ENCODE peak calls at places on chromosomes 4 and X, in five cellular contexts. C, Y, K, X and I are unnamed samples.

GRCh38 chrX:25858273-25858880 is 279.8 kb upstream of the MAGEB18 start:
- DNase-seq in X (no peak), Y (no peak), C (no peak), K (no peak), I (no peak)

GRCh38 chr4:54959656-54960055 is 165.7 kb downstream of the KDR start:
- DNase-seq in X (no peak), Y (no peak), K (no peak), C (no peak), I (no peak)

GRCh38 chrX:44343412-44343942 is at the start of gene EFHC2:
- DNase-seq in X (peak; percentile 63), K (peak; percentile 46), C (peak; percentile 13), Y (peak; percentile 62), I (peak; percentile 73)

GRCh38 chr4:147590249-147590920 is 26.8 kb upstream of the TMEM184C start:
- DNase-seq in K (peak; percentile 76), C (peak; percentile 59), X (no peak), Y (peak; percentile 88), I (no peak)

GRCh38 chr4:147019061-147019460 is 73.4 kb upstream of the TTC29 start:
- DNase-seq in C (peak; percentile 63), Y (peak; percentile 89), X (peak; percentile 71), K (peak; percentile 65), I (no peak)

GRCh38 chr4:183200453-183200852 is 101.4 kb downstream of the WWC2 start:
- DNase-seq in K (peak; percentile 44), X (no peak), Y (no peak), C (no peak), I (no peak)

GRCh38 chrX:54785901-54786300 is 12.2 kb downstream of the ITIH6 start:
- DNase-seq in X (no peak), K (peak; percentile 27), Y (peak; percentile 78), C (no peak), I (no peak)

GRCh38 chr4:71607109-71607508 is 176.8 kb downstream of the GC start:
- DNase-seq in K (no peak), C (no peak), X (no peak), Y (no peak), I (no peak)

GRCh38 chr4:89356086-89356485 is 48.5 kb upstream of the GPRIN3 start:
- DNase-seq in C (no peak), X (no peak), K (no peak), Y (no peak), I (no peak)

GRCh38 chr4:149980941-149981340 is 97.3 kb upstream of the DCLK2 start:
- DNase-seq in K (peak; percentile 55), Y (peak; percentile 78), C (peak; percentile 15), X (peak; percentile 68), I (no peak)

GRCh38 chrX:9676738-9677097 is 88.9 kb downstream of the GPR143 start:
- DNase-seq in X (no peak), K (no peak), C (no peak), Y (no peak), I (no peak)

GRCh38 chr4:156547891-156548290 is 423.7 kb downstream of the PDGFC start:
- DNase-seq in C (no peak), Y (no peak), K (no peak), X (no peak), I (no peak)

GRCh38 chr4:15906024-15906443 is 32.5 kb downstream of the FGFBP1 start:
- DNase-seq in Y (peak; percentile 93), C (no peak), K (peak; percentile 39), X (no peak), I (no peak)

GRCh38 chrX:77510007-77510406 is 62.8 kb downstream of the FGF16 start:
- DNase-seq in Y (no peak), C (no peak), X (no peak), K (no peak), I (no peak)

GRCh38 chrX:68945603-68946228 is 116.9 kb downstream of the EFNB1 start:
- DNase-seq in C (no peak), Y (peak; percentile 80), K (no peak), X (peak; percentile 30), I (peak; percentile 66)

GRCh38 chr4:73223258-73223651 is 35.3 kb downstream of the ANKRD17 start:
- DNase-seq in C (no peak), Y (no peak), K (no peak), X (no peak), I (no peak)

GRCh38 chr4:153706519-153706918 is 22.4 kb downstream of the TLR2 start:
- DNase-seq in X (no peak), K (no peak), C (no peak), Y (no peak), I (no peak)

GRCh38 chrX:9367437-9367836 is 97.4 kb upstream of the TBL1X start:
- DNase-seq in K (no peak), X (no peak), Y (no peak), C (no peak), I (no peak)

GRCh38 chr4:9963328-9963727 is 58.0 kb downstream of the SLC2A9 start:
- DNase-seq in C (no peak), K (no peak), X (no peak), Y (no peak), I (no peak)

GRCh38 chrX:74251006-74251930 is 52.7 kb upstream of the ZCCHC13 start:
- DNase-seq in K (no peak), Y (no peak), C (no peak), X (no peak), I (no peak)

DNA sequence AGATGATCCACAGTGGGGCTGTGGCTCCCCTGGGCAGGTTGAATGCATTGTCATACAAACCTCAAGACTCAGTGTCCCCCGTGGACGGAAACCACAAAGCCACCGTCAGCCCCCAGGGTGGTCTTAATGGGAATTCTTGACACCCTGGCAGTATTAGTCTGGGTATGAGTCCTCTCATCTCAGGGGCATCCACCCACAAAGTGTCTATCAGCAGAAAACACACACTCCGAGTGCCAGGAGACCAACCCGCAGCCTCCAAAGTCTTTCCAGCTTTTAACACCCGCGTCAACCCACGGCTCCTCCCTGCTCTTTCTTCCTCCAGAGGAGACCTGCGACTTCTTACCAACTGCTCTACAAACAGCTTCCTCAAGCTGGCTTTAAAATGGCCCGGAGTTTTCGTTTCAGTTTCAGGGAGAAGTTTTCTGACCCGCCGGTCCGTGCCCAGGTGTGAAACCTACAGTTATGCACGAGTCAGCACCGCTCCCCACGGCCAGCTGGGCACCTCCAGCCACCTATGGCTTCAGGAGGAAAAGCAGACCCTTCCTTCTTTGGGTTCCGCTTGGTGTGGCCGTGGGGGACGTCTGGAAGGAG is 14.4 kb upstream of the ASMTL start:
- DNase-seq in X (peak; percentile 49), C (no peak), Y (peak; percentile 47), K (no peak), I (peak; percentile 38)
- H3K4me3 ChIP-seq in X (no peak overlapping the region), C (no peak overlapping the region), Y (no peak overlapping the region), K (no peak overlapping the region), I (peak overlapping the region; percentile 10)

GRCh38 chr4:51932261-51932660 is 87.9 kb downstream of the LRRC66 start:
- DNase-seq in C (no peak), Y (no peak), X (no peak), K (no peak), I (no peak)
- H3K27ac ChIP-seq in C (no peak overlapping the region), Y (no peak overlapping the region), X (no peak overlapping the region), K (no peak overlapping the region), I (no peak overlapping the region)

DNA sequence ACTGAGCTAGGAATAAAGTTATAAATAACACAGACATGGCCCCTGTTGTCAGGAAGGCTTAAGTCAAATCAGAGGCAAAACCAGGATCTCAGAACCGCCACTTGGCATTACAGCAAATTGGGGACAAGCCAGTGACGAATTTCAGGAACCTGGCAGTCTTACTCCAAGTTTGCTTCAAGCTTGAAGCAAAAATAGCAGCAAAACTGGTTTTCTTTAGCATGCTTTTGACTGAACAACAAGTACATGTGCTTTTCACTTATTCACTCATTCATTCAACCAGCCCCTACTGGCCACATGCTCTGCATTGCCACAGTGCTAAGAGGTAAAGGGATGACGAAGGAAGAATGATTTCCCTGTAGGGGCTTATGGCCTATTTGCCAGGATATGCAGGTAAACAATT is 253.9 kb upstream of the PPARGC1A start:
- DNase-seq in C (no peak), K (no peak), Y (no peak), X (no peak), I (no peak)
- TF ChIP-seq CTCF in C (no peak), K (no peak), Y (peak; percentile 52), X (no peak), I (no peak)

GRCh38 chr4:7759635-7760034 is 180.0 kb downstream of the AFAP1 start:
- DNase-seq in C (no peak), X (no peak), Y (no peak), K (no peak), I (no peak)
- H3K4me3 ChIP-seq in C (no peak overlapping the region), X (no peak overlapping the region), Y (no peak overlapping the region), K (no peak overlapping the region), I (no peak overlapping the region)

GRCh38 chr4:173522874-173523395 is 7.1 kb downstream of the HAND2 start:
- DNase-seq in K (no peak), C (no peak), X (no peak), Y (no peak), I (peak; percentile 70)
- H3K27ac ChIP-seq in K (no peak overlapping the region), C (no peak overlapping the region), X (peak overlapping the region; percentile 98), Y (no peak overlapping the region), I (peak overlapping the region; percentile 99)

DNA sequence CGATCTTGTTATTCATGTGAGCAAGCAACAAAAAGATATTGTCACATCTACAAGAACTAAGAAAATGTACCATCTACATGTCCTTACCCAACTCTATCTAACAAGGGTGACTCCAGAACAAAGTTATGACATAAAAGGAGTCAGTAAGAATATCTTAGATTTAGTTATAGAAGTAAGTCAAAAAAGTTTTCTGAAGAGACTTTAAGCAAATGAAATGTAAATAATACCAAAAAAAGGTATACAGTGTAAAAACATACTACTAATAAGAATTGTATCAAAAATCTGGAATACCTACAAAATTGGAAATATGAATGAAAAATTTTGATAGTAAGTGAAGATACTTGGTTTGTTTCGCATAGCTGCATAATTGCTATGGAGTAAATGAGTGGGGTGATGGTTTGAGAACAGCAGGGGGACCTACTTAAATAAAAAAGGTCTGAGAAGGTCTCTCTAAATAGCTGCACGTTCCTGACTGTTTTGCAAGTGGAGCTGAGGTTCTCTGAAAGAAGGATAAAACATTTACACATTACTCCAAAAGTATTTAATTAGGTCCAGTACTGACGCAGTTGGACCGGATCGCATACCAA is 51.0 kb upstream of the ENPP6 start:
- DNase-seq in K (no peak), C (no peak), Y (peak; percentile 26), X (no peak), I (no peak)
- TF ChIP-seq CTCF in K (no peak), C (no peak), Y (no peak), X (no peak), I (no peak)

DNA sequence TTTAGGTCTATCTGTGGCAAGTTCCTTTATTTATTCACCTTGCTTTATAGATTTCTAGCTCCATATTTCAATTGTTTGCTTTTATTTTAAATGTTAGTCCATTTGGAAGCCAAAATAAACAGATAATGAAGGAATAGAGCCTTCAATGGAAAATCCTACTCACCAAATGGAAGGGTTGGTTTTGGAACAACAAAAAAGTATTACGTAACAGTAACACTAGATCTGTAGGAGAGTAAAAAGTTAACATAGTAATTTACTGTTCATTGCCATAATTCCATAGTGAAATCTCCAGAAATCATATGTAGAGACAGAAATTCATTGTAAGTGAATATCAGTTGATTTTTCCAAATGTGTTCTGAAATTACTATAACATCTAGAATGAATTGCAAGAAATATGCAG is 34.6 kb downstream of the NWD2 start:
- DNase-seq in K (no peak), C (no peak), X (no peak), Y (no peak), I (no peak)
- H3K4me3 ChIP-seq in K (no peak overlapping the region), C (no peak overlapping the region), X (no peak overlapping the region), Y (no peak overlapping the region), I (no peak overlapping the region)